ENCODE peak calls at places on chromosomes 4 and X, in four cellular contexts. One of them, this sample, is unnamed.

GRCh38 chrX:133090410-133090809 is 6.5 kb downstream of the USP26 start:
- DNase-seq in SK-N-SH: no peak
- DNase-seq in GM12878: no peak
- DNase-seq in K562: no peak
- DNase-seq in this sample: no peak

GRCh38 chr4:23084559-23085248 is 392.0 kb downstream of the GBA3 start:
- DNase-seq in SK-N-SH: no peak
- DNase-seq in GM12878: no peak
- DNase-seq in K562: no peak
- DNase-seq in this sample: no peak

GRCh38 chrX:1582686-1583437 is 8.5 kb upstream of the AKAP17A start:
- DNase-seq in SK-N-SH: no peak
- DNase-seq in GM12878: no peak
- DNase-seq in K562: no peak
- DNase-seq in this sample: no peak

GRCh38 chr4:74874785-74875367 is 58.0 kb upstream of the PARM1 start:
- DNase-seq in SK-N-SH: peak
- DNase-seq in GM12878: peak
- DNase-seq in K562: peak
- DNase-seq in this sample: peak

GRCh38 chr4:123299212-123299651 is 97.4 kb upstream of the SPRY1 start:
- DNase-seq in SK-N-SH: no peak
- DNase-seq in GM12878: no peak
- DNase-seq in K562: no peak
- DNase-seq in this sample: no peak

GRCh38 chr4:2867758-2868491 is 24.3 kb downstream of the ADD1 start:
- DNase-seq in SK-N-SH: peak
- DNase-seq in GM12878: no peak
- DNase-seq in K562: peak
- DNase-seq in this sample: no peak

GRCh38 chr4:37797923-37798322 is 28.6 kb upstream of the PGM2 start:
- DNase-seq in SK-N-SH: no peak
- DNase-seq in GM12878: no peak
- DNase-seq in K562: no peak
- DNase-seq in this sample: no peak

GRCh38 chr4:184538023-184538599 is 63.8 kb upstream of the IRF2 start:
- DNase-seq in SK-N-SH: peak
- DNase-seq in GM12878: peak
- DNase-seq in K562: peak
- DNase-seq in this sample: no peak

GRCh38 chrX:40105016-40105790 is 7.4 kb upstream of the BCOR start:
- DNase-seq in SK-N-SH: peak
- DNase-seq in GM12878: no peak
- DNase-seq in K562: peak
- DNase-seq in this sample: no peak

GRCh38 chrX:138890491-138890890 is 179.0 kb upstream of the FGF13 start:
- DNase-seq in SK-N-SH: no peak
- DNase-seq in GM12878: no peak
- DNase-seq in K562: no peak
- DNase-seq in this sample: no peak

GRCh38 chr4:42151568-42152506 is 618 bp downstream of the BEND4 start:
- DNase-seq in SK-N-SH: peak
- DNase-seq in GM12878: no peak
- DNase-seq in K562: no peak
- DNase-seq in this sample: peak

GRCh38 chrX:95885074-95885473 is 799.6 kb upstream of the DIAPH2 start:
- DNase-seq in SK-N-SH: no peak
- DNase-seq in GM12878: no peak
- DNase-seq in K562: no peak
- DNase-seq in this sample: no peak

GRCh38 chr4:154366956-154367355 is 124.6 kb downstream of the DCHS2 start:
- DNase-seq in SK-N-SH: no peak
- DNase-seq in GM12878: no peak
- DNase-seq in K562: no peak
- DNase-seq in this sample: no peak

GRCh38 chrX:54213603-54214002 is 30.5 kb upstream of the FAM120C start:
- DNase-seq in SK-N-SH: no peak
- DNase-seq in GM12878: no peak
- DNase-seq in K562: no peak
- DNase-seq in this sample: no peak

GRCh38 chr4:34371676-34372075 is 1872.6 kb downstream of the ARAP2 start:
- DNase-seq in SK-N-SH: no peak
- DNase-seq in GM12878: no peak
- DNase-seq in K562: no peak
- DNase-seq in this sample: no peak

GRCh38 chr4:87704000-87704399 is 53.9 kb downstream of the DMP1 start:
- DNase-seq in SK-N-SH: no peak
- DNase-seq in GM12878: no peak
- DNase-seq in K562: no peak
- DNase-seq in this sample: no peak

DNA sequence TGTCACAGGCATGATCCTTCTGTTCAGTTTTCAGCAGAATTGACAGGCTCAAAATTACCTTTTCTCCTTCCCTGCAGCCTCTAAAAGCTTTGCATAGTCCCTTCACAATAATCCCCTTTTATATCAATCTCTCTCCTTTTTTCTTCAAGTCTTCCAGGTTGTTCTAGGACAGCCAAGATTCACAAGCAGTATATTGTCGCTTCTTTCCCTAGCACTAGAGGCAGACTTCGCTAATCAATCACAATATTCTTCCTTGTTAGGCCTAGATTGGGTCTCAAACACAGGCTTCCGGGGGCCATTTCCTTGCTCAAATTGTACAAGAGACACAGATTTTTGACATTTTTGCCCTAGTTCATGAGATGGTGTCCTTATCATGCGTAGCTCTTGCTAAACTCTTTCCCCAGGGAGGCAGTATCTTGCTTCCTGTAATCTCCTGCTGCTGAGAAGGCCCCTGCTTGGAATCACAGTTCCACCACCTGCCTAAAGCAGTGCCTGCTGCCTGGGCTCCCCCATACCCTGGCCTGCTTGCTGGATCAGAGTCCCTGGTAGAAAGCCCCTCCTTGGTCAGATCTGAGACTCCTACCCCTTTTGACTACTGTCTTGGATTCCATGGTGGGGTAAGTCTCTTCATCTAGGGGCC is 57.3 kb downstream of the DMP1 start:
- DNase-seq in SK-N-SH: no peak
- DNase-seq in GM12878: no peak
- DNase-seq in K562: no peak
- DNase-seq in this sample: no peak
- TF ChIP-seq USF1 in SK-N-SH: no peak
- TF ChIP-seq USF1 in GM12878: no peak
- TF ChIP-seq USF1 in K562: no peak
- TF ChIP-seq USF1 in this sample: no peak

DNA sequence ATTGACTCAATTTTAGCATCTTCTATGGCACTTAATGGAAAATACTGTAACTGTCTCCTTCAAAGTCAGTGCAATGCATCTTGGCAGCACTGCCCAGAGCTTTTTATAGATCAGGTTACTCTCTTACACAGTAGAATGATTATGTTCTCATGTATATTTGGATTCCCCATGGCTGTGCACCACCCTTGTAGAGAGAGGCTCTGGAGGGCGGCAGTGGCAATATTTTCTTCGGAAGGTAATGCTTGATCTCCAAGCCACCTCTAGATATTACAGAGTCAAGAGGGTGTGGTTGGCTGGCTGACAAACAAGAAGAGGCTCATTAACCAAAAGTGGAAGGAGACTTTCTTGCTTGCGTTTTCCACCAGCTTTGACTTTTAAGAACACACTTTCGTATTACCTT is 72.8 kb upstream of the ARSJ start:
- DNase-seq in SK-N-SH: no peak
- DNase-seq in GM12878: no peak
- DNase-seq in K562: no peak
- DNase-seq in this sample: no peak
- TF ChIP-seq USF1 in SK-N-SH: no peak
- TF ChIP-seq USF1 in GM12878: no peak
- TF ChIP-seq USF1 in K562: no peak
- TF ChIP-seq USF1 in this sample: no peak

DNA sequence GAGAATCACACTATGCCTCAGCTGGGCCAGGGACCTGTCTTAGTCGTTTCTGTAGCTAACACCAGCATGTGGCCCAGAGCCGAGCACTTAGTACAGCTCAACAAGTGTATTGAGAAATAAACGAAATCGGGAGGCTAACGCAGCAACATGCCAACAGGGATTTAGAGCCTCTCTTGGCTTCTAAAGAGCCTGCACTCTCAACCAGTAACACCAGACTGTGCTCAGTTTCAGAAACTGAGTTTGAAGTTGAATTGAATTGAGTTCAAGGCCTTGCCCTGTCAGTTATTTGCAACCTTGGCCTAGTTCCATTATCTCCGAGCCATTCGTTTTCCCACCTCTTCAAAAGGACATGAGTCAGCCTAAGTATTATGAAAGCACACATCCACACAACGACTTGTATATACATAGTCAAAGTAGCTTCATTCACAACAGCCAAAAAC is 71.3 kb upstream of the LDB2 start:
- DNase-seq in SK-N-SH: no peak
- DNase-seq in GM12878: no peak
- DNase-seq in K562: no peak
- DNase-seq in this sample: no peak
- TF ChIP-seq USF1 in SK-N-SH: no peak
- TF ChIP-seq USF1 in GM12878: no peak
- TF ChIP-seq USF1 in K562: no peak
- TF ChIP-seq USF1 in this sample: no peak

GRCh38 chrX:56761167-56761566 is 32.1 kb downstream of the NBDY start:
- DNase-seq in SK-N-SH: no peak
- DNase-seq in GM12878: no peak
- DNase-seq in K562: no peak
- DNase-seq in this sample: no peak

GRCh38 chrX:56762220-56762619 is 33.2 kb downstream of the NBDY start:
- DNase-seq in SK-N-SH: no peak
- DNase-seq in GM12878: no peak
- DNase-seq in K562: no peak
- DNase-seq in this sample: no peak

GRCh38 chrX:56764153-56764974 is 35.3 kb downstream of the NBDY start:
- DNase-seq in SK-N-SH: peak
- DNase-seq in GM12878: peak
- DNase-seq in K562: peak
- DNase-seq in this sample: peak

GRCh38 chrX:56763556-56764152 is 34.6 kb downstream of the NBDY start:
- DNase-seq in SK-N-SH: peak
- DNase-seq in GM12878: no peak
- DNase-seq in K562: no peak
- DNase-seq in this sample: no peak

GRCh38 chrX:56762707-56763555 is 33.9 kb downstream of the NBDY start:
- DNase-seq in SK-N-SH: no peak
- DNase-seq in GM12878: no peak
- DNase-seq in K562: no peak
- DNase-seq in this sample: no peak
- TF ChIP-seq USF1 in SK-N-SH: no peak
- TF ChIP-seq USF1 in GM12878: no peak
- TF ChIP-seq USF1 in K562: no peak
- TF ChIP-seq USF1 in this sample: no peak

DNA sequence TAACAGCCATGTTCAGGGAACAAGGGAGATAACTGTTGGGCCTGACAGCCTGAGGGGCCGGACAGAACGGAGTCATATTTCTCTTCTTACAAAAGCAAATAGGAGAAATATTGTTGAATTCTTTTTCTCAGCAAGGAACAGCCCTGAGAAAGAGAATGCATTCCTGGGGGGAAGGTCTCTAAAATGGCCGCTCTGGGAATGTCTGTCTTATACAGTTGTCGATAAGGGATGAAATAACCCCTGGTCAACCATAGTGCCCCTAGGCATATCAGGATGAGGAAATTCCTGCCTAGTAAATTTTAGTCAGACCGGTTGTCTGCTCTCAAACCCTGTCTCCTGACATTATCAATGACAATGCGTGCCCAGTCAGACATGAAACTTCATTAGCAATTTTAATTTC is 1925.5 kb downstream of the PCDH7 start:
- DNase-seq in SK-N-SH: no peak
- DNase-seq in GM12878: no peak
- DNase-seq in K562: no peak
- DNase-seq in this sample: no peak
- TF ChIP-seq USF1 in SK-N-SH: no peak
- TF ChIP-seq USF1 in GM12878: no peak
- TF ChIP-seq USF1 in K562: no peak
- TF ChIP-seq USF1 in this sample: no peak

This sample was measured in WTC11.